ENCODE peak calls at places on chromosomes 4 and X, in ten cellular contexts. I is T-helper 9 cell; Z is Peyer's patch; S is body of pancreas; V is keratinocyte; D is GM23248; E is BE2C; H is SK-N-SH; T is EL; R is activated CD4-positive, alpha-beta T cell treated with anti-CD3 and anti-CD28 coated beads, Interleukin-2, amount 10 ng/mL, durations not matched to agents 7 days and 5 days. L is an unnamed sample.

GRCh38 chr4:140125374-140125773 is 28.6 kb downstream of the MAML3 start:
- DNase-seq in H (no peak), V (no peak), T (no peak), S (no peak), I (no peak), E (no peak), R (no peak), Z (no peak), D (peak), L (no peak)

GRCh38 chrX:101483705-101484104 is 1.6 kb upstream of the ARMCX4 start:
- DNase-seq in S (no peak), T (no peak), H (no peak), I (no peak), V (no peak), D (no peak), R (no peak), E (no peak), Z (no peak), L (no peak)

GRCh38 chrX:153687121-153688039 is at the start of gene SLC6A8:
- DNase-seq in S (peak), R (peak), I (peak), T (peak), H (peak), V (no peak), E (peak), D (peak), Z (peak), L (peak)

GRCh38 chrX:76279007-76279406 is 106.1 kb downstream of the PBDC1 start:
- DNase-seq in D (peak), T (peak), E (peak), H (peak), Z (peak), S (peak), V (no peak), R (peak), I (peak), L (peak)

GRCh38 chrX:54043696-54044125 is 562 bp downstream of the PHF8 start:
- DNase-seq in V (no peak), D (peak), S (peak), Z (peak), I (peak), E (no peak), T (peak), R (peak), H (peak), L (peak)

GRCh38 chr4:1043658-1044468 is 32.4 kb downstream of the FGFRL1 start:
- DNase-seq in T (peak), Z (peak), H (no peak), E (peak), D (peak), V (peak), S (peak), I (no peak), R (no peak), L (peak)

GRCh38 chr4:2793578-2793919 is 664 bp downstream of the SH3BP2 start:
- DNase-seq in E (peak), Z (no peak), D (peak), T (peak), S (peak), R (no peak), I (no peak), H (peak), V (no peak), L (no peak)

GRCh38 chrX:80174925-80175574 is 160.5 kb downstream of the TBX22 start:
- DNase-seq in V (no peak), H (no peak), T (no peak), E (no peak), I (no peak), S (peak), Z (no peak), D (no peak), R (no peak), L (no peak)

GRCh38 chr4:17687237-17687857 is 72.9 kb downstream of the MED28 start:
- DNase-seq in I (no peak), V (no peak), Z (no peak), T (no peak), E (no peak), D (no peak), R (no peak), S (no peak), H (no peak), L (no peak)

GRCh38 chr4:84366111-84366510 is 133.0 kb downstream of the NKX6-1 start:
- DNase-seq in V (no peak), T (no peak), I (no peak), Z (no peak), R (no peak), S (no peak), H (no peak), E (no peak), D (peak), L (no peak)

GRCh38 chrX:9785944-9786741 is at the start of gene SHROOM2:
- DNase-seq in R (no peak), I (no peak), V (no peak), E (no peak), S (peak), D (peak), H (peak), T (peak), Z (no peak), L (peak)

GRCh38 chr4:108360857-108361820 is 192.4 kb upstream of the LEF1 start:
- DNase-seq in H (no peak), V (no peak), S (peak), T (peak), I (no peak), R (no peak), D (peak), E (no peak), Z (no peak), L (no peak)

GRCh38 chr4:188130355-188130754 is 8.9 kb upstream of the TRIML1 start:
- DNase-seq in D (no peak), R (no peak), S (no peak), E (no peak), Z (no peak), H (no peak), V (no peak), I (no peak), T (no peak), L (no peak)

GRCh38 chr4:89752932-89753598 is 83.9 kb downstream of the SNCA start:
- DNase-seq in D (peak), T (peak), R (no peak), I (no peak), V (no peak), E (peak), S (peak), Z (no peak), H (peak), L (peak)

GRCh38 chr4:182975806-182976205 is 58.6 kb upstream of the DCTD start:
- DNase-seq in V (peak), S (no peak), E (peak), D (peak), Z (no peak), T (peak), R (no peak), I (no peak), H (peak), L (no peak)

GRCh38 chrX:103453655-103454054 is 65.6 kb downstream of the RAB40A start:
- DNase-seq in S (no peak), E (no peak), T (peak), H (no peak), Z (no peak), V (peak), I (no peak), R (no peak), D (peak), L (no peak)

GRCh38 chrX:24479924-24480722 is 15.0 kb downstream of the PDK3 start:
- DNase-seq in E (no peak), V (no peak), S (peak), Z (peak), R (peak), I (peak), H (no peak), D (no peak), T (no peak), L (no peak)

GRCh38 chr4:168631241-168632151 is 134.6 kb downstream of the PALLD start:
- DNase-seq in E (peak), T (peak), S (peak), H (peak), D (peak), V (no peak), Z (peak), I (no peak), R (no peak), L (peak)

GRCh38 chr4:34309356-34309900 is 1934.9 kb downstream of the ARAP2 start:
- DNase-seq in R (no peak), I (no peak), S (no peak), T (no peak), D (peak), Z (no peak), E (no peak), H (no peak), V (no peak), L (no peak)

GRCh38 chr4:80334568-80334967 is 962 bp upstream of the CFAP299 start:
- DNase-seq in V (no peak), I (no peak), H (no peak), E (no peak), S (no peak), Z (no peak), D (no peak), R (no peak), T (no peak), L (no peak)

GRCh38 chrX:48530736-48531135 is 8.8 kb upstream of the TBC1D25 start:
- DNase-seq in H (no peak), E (no peak), S (no peak), Z (no peak), R (no peak), D (peak), T (no peak), V (no peak), I (no peak), L (no peak)

GRCh38 chr4:16289872-16290554 is 63.7 kb upstream of the TAPT1 start:
- DNase-seq in E (no peak), V (no peak), T (peak), R (peak), S (peak), H (peak), D (peak), Z (no peak), I (no peak), L (no peak)

GRCh38 chrX:14916017-14916674 is 42.9 kb downstream of the MOSPD2 start:
- DNase-seq in R (no peak), I (no peak), S (no peak), H (no peak), D (peak), E (peak), T (peak), V (no peak), Z (no peak), L (no peak)

GRCh38 chr4:160136021-160136420 is 1033.1 kb downstream of the RAPGEF2 start:
- DNase-seq in H (no peak), V (no peak), E (no peak), T (no peak), I (no peak), S (no peak), R (no peak), D (no peak), Z (no peak), L (no peak)